ENCODE peak calls at places on chromosome 3, in nine cellular contexts. G is pons; E is left colon; Z is activated T-cell treated with anti-CD3 and anti-CD28 coated beads, Interleukin-2, amount 50 U/mL, for 72 hours; U is glutamatergic neuron; M is AG20443; H is H54; C is NCI-H1092 treated with DMSO at 0.1 percent for 48 hours; Q is esophagus squamous epithelium. X is an unnamed sample.

GRCh38 chr3:157327018-157327417 is 109.6 kb upstream of the PTX3 start:
- DNase-seq in G (no peak), E (no peak), Z (no peak), U (no peak), M (no peak), H (no peak), C (no peak), Q (no peak), X (no peak)

GRCh38 chr3:108090701-108091497 is at the start of gene CD47:
- DNase-seq in G (peak), E (peak), Z (peak), U (peak), M (peak), H (peak), C (peak), Q (peak), X (peak)

GRCh38 chr3:171464462-171464861 is 4.3 kb upstream of the TNIK start:
- DNase-seq in G (no peak), E (no peak), Z (no peak), U (no peak), M (no peak), H (no peak), C (no peak), Q (no peak), X (no peak)

GRCh38 chr3:64797000-64797399 is 109.2 kb upstream of the ADAMTS9 start:
- DNase-seq in G (peak), E (no peak), Z (no peak), U (no peak), M (no peak), H (no peak), C (no peak), Q (no peak), X (no peak)

GRCh38 chr3:71056327-71056726 is 527.2 kb downstream of the FOXP1 start:
- DNase-seq in G (no peak), E (no peak), Z (no peak), U (no peak), M (peak), H (peak), C (no peak), Q (no peak), X (no peak)

GRCh38 chr3:10263549-10264363 is 15.5 kb downstream of the TATDN2 start:
- DNase-seq in G (no peak), E (peak), Z (peak), U (peak), M (peak), H (peak), C (no peak), Q (no peak), X (peak)

GRCh38 chr3:113136071-113136470 is 75.3 kb upstream of the BOC start:
- DNase-seq in G (no peak), E (no peak), Z (no peak), U (no peak), M (peak), H (no peak), C (peak), Q (no peak), X (no peak)

GRCh38 chr3:51637941-51638471 is 33.0 kb upstream of the TEX264 start:
- DNase-seq in G (peak), E (peak), Z (peak), U (peak), M (peak), H (peak), C (peak), Q (no peak), X (peak)

GRCh38 chr3:49627634-49628033 is 46.5 kb upstream of the APEH start:
- DNase-seq in G (no peak), E (no peak), Z (no peak), U (no peak), M (no peak), H (no peak), C (no peak), Q (no peak), X (no peak)

GRCh38 chr3:137812018-137812417 is 47.9 kb downstream of the SOX14 start:
- DNase-seq in G (no peak), E (no peak), Z (no peak), U (no peak), M (no peak), H (no peak), C (no peak), Q (no peak), X (no peak)

GRCh38 chr3:113898892-113899291 is 48.9 kb upstream of the ZDHHC23 start:
- DNase-seq in G (no peak), E (no peak), Z (no peak), U (no peak), M (peak), H (no peak), C (no peak), Q (no peak), X (no peak)

GRCh38 chr3:128321418-128321817 is 145.3 kb downstream of the DNAJB8 start:
- DNase-seq in G (no peak), E (no peak), Z (no peak), U (no peak), M (no peak), H (no peak), C (no peak), Q (no peak), X (no peak)

GRCh38 chr3:15011174-15011573 is 53.9 kb downstream of the MRPS25 start:
- DNase-seq in G (no peak), E (no peak), Z (peak), U (no peak), M (no peak), H (no peak), C (no peak), Q (no peak), X (no peak)

GRCh38 chr3:170753421-170754344 is 116.3 kb downstream of the RPL22L1 start:
- DNase-seq in G (no peak), E (no peak), Z (no peak), U (no peak), M (no peak), H (no peak), C (no peak), Q (no peak), X (no peak)

GRCh38 chr3:88742066-88742465 is 365.4 kb upstream of the EPHA3 start:
- DNase-seq in G (no peak), E (no peak), Z (no peak), U (no peak), M (no peak), H (no peak), C (no peak), Q (no peak), X (no peak)

GRCh38 chr3:144294659-144295538 is 323.3 kb downstream of the DIPK2A start:
- DNase-seq in G (no peak), E (no peak), Z (no peak), U (no peak), M (no peak), H (no peak), C (no peak), Q (no peak), X (no peak)

GRCh38 chr3:10758304-10759037 is 57.6 kb upstream of the SLC6A11 start:
- DNase-seq in G (peak), E (peak), Z (peak), U (peak), M (peak), H (peak), C (peak), Q (no peak), X (peak)

GRCh38 chr3:171284308-171285075 is 175.7 kb downstream of the TNIK start:
- DNase-seq in G (no peak), E (no peak), Z (no peak), U (no peak), M (peak), H (peak), C (no peak), Q (no peak), X (no peak)

GRCh38 chr3:159865042-159865579 is 123.5 kb upstream of the IL12A start:
- DNase-seq in G (no peak), E (no peak), Z (no peak), U (no peak), M (peak), H (no peak), C (no peak), Q (no peak), X (no peak)

GRCh38 chr3:131216801-131217200 is 164.8 kb upstream of the NUDT16 start:
- DNase-seq in G (no peak), E (no peak), Z (no peak), U (no peak), M (peak), H (peak), C (no peak), Q (no peak), X (no peak)

GRCh38 chr3:152395764-152396163 is 127.0 kb downstream of the MBNL1 start:
- DNase-seq in G (no peak), E (no peak), Z (no peak), U (no peak), M (no peak), H (no peak), C (no peak), Q (no peak), X (no peak)

GRCh38 chr3:12663311-12663935 is 494 bp downstream of the RAF1 start:
- DNase-seq in G (no peak), E (peak), Z (peak), U (peak), M (peak), H (no peak), C (peak), Q (no peak), X (peak)

GRCh38 chr3:4561661-4562060 is 68.5 kb downstream of the ITPR1 start:
- DNase-seq in G (no peak), E (no peak), Z (no peak), U (no peak), M (no peak), H (no peak), C (no peak), Q (no peak), X (no peak)

GRCh38 chr3:14031271-14031670 is 93.4 kb downstream of the CHCHD4 start:
- DNase-seq in G (no peak), E (no peak), Z (no peak), U (no peak), M (no peak), H (no peak), C (no peak), Q (no peak), X (no peak)

GRCh38 chr3:119973276-119973675 is 121.0 kb downstream of the GSK3B start:
- DNase-seq in G (no peak), E (no peak), Z (no peak), U (no peak), M (no peak), H (no peak), C (no peak), Q (no peak), X (no peak)

GRCh38 chr3:24963762-24964625 is 464.1 kb upstream of the RARB start:
- DNase-seq in G (peak), E (no peak), Z (no peak), U (no peak), M (no peak), H (no peak), C (peak), Q (no peak), X (no peak)

GRCh38 chr3:5197470-5198312 is 10.2 kb downstream of the EDEM1 start:
- DNase-seq in G (peak), E (no peak), Z (peak), U (no peak), M (no peak), H (no peak), C (no peak), Q (no peak), X (peak)

GRCh38 chr3:48268381-48268935 is 27.6 kb downstream of the ZNF589 start:
- DNase-seq in G (no peak), E (peak), Z (peak), U (no peak), M (no peak), H (no peak), C (no peak), Q (no peak), X (peak)

GRCh38 chr3:63791974-63792373 is 27.1 kb upstream of the C3orf49 start:
- DNase-seq in G (peak), E (no peak), Z (no peak), U (no peak), M (peak), H (no peak), C (no peak), Q (no peak), X (no peak)

GRCh38 chr3:191275751-191276150 is 53.4 kb upstream of the CCDC50 start:
- DNase-seq in G (no peak), E (no peak), Z (no peak), U (no peak), M (no peak), H (no peak), C (no peak), Q (no peak), X (no peak)

GRCh38 chr3:138842483-138843188 is 7.9 kb upstream of the PIK3CB start:
- DNase-seq in G (peak), E (no peak), Z (no peak), U (no peak), M (no peak), H (no peak), C (no peak), Q (no peak), X (no peak)

GRCh38 chr3:12963869-12964712 is 109.1 kb downstream of the IQSEC1 start:
- DNase-seq in G (peak), E (no peak), Z (no peak), U (no peak), M (peak), H (no peak), C (peak), Q (no peak), X (no peak)

GRCh38 chr3:125317761-125318496 is 57.2 kb downstream of the ZNF148 start:
- DNase-seq in G (no peak), E (no peak), Z (no peak), U (no peak), M (no peak), H (no peak), C (no peak), Q (no peak), X (no peak)

GRCh38 chr3:123791898-123792297 is 92.2 kb downstream of the MYLK start:
- DNase-seq in G (peak), E (no peak), Z (no peak), U (no peak), M (no peak), H (no peak), C (no peak), Q (no peak), X (no peak)

GRCh38 chr3:107753494-107753893 is 230.7 kb downstream of the BBX start:
- DNase-seq in G (peak), E (peak), Z (peak), U (peak), M (peak), H (no peak), C (peak), Q (no peak), X (peak)

GRCh38 chr3:124486324-124486723 is 243.9 kb upstream of the UMPS start:
- DNase-seq in G (peak), E (no peak), Z (no peak), U (no peak), M (no peak), H (no peak), C (no peak), Q (no peak), X (no peak)

GRCh38 chr3:58074997-58075396 is 66.8 kb downstream of the FLNB start:
- DNase-seq in G (no peak), E (no peak), Z (peak), U (no peak), M (no peak), H (no peak), C (no peak), Q (no peak), X (no peak)